ENCODE peak calls at places on chromosome 1, in five cellular contexts. B is HFF-Myc, Z is fibroblast of pulmonary artery, P is suprapubic skin, U is cardiac fibroblast. N is an unnamed sample.

GRCh38 chr1:204104331-204105222 is 31.7 kb downstream of the SOX13 start:
- DNase-seq in B (no peak), Z (no peak), P (no peak), U (no peak), N (no peak)

GRCh38 chr1:30520461-30520860 is 202.9 kb downstream of the MATN1 start:
- DNase-seq in B (no peak), Z (no peak), P (peak; percentile 5), U (no peak), N (no peak)

GRCh38 chr1:147273409-147274307 is 31.2 kb downstream of the CHD1L start:
- DNase-seq in B (peak; percentile 64), Z (peak; percentile 88), P (no peak), U (peak; percentile 93), N (peak; percentile 57)

GRCh38 chr1:22754106-22754768 is 43.6 kb downstream of the EPHB2 start:
- DNase-seq in B (no peak), Z (peak; percentile 21), P (no peak), U (peak; percentile 36), N (peak; percentile 71)

GRCh38 chr1:112533029-112533428 is 24.3 kb downstream of the WNT2B start:
- DNase-seq in B (no peak), Z (peak; percentile 39), P (no peak), U (peak; percentile 87), N (no peak)

GRCh38 chr1:224435318-224435763 is 744 bp upstream of the WDR26 start:
- DNase-seq in B (no peak), Z (peak; percentile 64), P (no peak), U (peak; percentile 85), N (peak; percentile 26)

GRCh38 chr1:204143276-204144041 is 8.4 kb downstream of the ETNK2 start:
- DNase-seq in B (no peak), Z (no peak), P (no peak), U (no peak), N (no peak)

GRCh38 chr1:17765444-17766411 is 10.6 kb downstream of the ACTL8 start:
- DNase-seq in B (peak; percentile 85), Z (peak; percentile 87), P (no peak), U (peak; percentile 99), N (no peak)

GRCh38 chr1:224922404-224923164 is 6.9 kb upstream of the DNAH14 start:
- DNase-seq in B (no peak), Z (peak; percentile 58), P (no peak), U (peak; percentile 54), N (peak; percentile 56)

GRCh38 chr1:158537609-158538008 is 16.6 kb downstream of the OR6Y1 start:
- DNase-seq in B (no peak), Z (no peak), P (no peak), U (no peak), N (no peak)

GRCh38 chr1:11068556-11069232 is 8.9 kb upstream of the SRM start:
- DNase-seq in B (no peak), Z (no peak), P (peak; percentile 26), U (no peak), N (no peak)

GRCh38 chr1:113912594-113913311 is 7.6 kb downstream of the DCLRE1B start:
- DNase-seq in B (no peak), Z (peak; percentile 87), P (no peak), U (peak; percentile 56), N (no peak)

GRCh38 chr1:2416403-2416802 is 4.0 kb upstream of the PEX10 start:
- DNase-seq in B (no peak), Z (no peak), P (no peak), U (no peak), N (no peak)

GRCh38 chr1:26094076-26094669 is 17.5 kb upstream of the PDIK1L start:
- DNase-seq in B (no peak), Z (peak; percentile 53), P (no peak), U (no peak), N (no peak)

GRCh38 chr1:225987491-225988316 is 11.4 kb downstream of the SDE2 start:
- DNase-seq in B (no peak), Z (peak; percentile 74), P (no peak), U (peak; percentile 73), N (no peak)

GRCh38 chr1:89198500-89199072 is at the start of gene GBP4:
- DNase-seq in B (no peak), Z (peak; percentile 64), P (no peak), U (peak; percentile 45), N (peak; percentile 48)

GRCh38 chr1:210600421-210601195 is 271.9 kb downstream of the HHAT start:
- DNase-seq in B (no peak), Z (no peak), P (no peak), U (no peak), N (no peak)

DNA sequence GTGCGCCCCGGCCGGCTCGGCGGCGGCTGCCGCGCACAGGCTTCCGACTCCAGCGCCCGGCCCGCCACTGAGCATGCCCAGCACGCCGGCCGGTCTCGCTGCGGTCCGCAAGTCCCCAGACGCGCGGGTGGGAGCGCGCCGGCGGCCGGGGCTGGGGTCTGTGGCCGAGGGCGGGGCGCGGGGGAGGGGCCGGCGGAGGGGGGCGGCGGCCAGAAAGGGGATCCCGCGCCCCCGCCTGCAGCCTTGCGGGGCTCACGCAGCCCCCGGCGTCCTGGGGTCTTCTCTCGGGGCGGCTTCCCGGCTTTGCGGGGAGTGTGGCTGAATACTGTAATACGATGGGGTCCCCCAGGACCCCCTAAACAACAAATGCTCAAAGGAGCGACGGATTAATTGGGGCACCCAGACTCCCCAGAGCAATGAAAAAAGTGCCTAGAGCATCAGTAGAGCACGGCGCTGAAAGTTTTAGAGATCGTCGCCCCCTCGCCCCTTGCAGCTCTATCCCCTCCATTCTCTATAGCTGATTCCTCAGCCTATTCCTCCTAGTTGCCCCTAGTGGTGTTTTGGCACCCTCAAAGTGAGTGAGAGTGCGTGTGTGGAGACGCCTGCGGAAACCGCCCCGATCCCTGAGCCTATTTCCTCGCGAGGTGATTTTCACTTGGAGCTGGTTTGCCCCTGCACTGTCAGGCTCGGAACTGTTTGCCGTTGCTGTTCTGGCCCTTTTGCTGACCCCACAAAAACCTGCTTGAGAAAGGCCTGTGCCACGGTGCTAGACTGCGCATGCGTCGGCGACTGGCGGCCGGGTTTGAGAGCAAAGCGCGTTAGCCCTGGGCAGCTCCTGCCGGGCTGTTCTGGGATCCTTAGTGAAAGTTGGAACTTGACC is at the start of gene VAV3:
- DNase-seq in B (peak; percentile 25), Z (peak; percentile 59), P (peak; percentile 83), U (peak; percentile 45), N (peak; percentile 58)
- TF ChIP-seq CTCF in B (no peak), Z (peak; percentile 4), P (no peak), U (peak; percentile 1), N (no peak)

DNA sequence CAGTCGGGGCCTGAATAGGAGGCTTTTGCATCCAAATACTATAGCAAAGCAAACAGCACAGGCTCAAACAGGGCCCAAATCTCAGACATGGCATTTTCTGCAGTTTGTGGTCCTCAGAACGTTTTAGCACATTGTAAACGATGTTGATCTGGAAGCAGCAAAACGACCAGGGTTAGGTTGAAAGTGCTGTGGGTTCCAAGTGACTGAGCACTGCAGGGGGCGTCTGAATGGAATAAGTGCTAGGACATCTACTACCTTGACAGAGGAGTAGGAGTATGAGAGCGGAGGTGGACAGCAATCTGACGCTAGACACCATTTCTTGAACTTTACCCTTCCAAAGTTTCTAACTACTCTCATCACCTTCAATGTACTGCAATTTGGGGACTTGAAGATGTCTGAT is 214.9 kb downstream of the BARHL2 start:
- DNase-seq in B (no peak), Z (no peak), P (no peak), U (no peak), N (no peak)
- TF ChIP-seq CTCF in B (no peak), Z (no peak), P (no peak), U (no peak), N (no peak)

DNA sequence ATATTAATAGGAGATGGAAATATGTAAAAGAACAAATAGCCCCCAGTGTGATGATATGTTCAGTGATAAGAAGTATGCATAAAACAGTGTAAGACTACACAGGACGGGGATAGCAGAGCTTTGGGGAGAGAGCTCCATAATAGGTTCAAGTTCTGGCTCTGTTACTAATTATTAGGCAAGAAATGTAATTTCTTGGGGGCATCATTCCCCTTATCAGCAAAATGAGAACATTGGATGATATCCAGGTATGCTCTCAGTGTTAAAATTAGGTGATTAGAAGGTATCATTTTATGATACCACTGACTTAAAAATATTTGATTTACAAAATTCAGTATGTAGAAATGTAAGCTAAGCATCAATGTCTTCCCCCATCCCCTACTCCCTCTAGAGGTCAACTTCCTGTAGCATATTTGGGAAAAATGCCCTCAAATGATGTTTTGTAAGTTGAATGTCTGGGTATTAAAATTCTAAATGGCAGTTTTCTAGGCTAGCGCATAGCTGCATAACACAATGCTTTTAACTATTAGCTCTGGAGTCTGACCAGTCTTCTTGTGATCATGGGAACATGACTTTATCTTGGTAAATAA is 585.7 kb upstream of the CAMK1G start:
- DNase-seq in B (peak; percentile 10), Z (peak; percentile 65), P (no peak), U (peak; percentile 17), N (no peak)
- TF ChIP-seq CTCF in B (peak; percentile 55), Z (peak; percentile 83), P (no peak), U (peak; percentile 27), N (no peak)

DNA sequence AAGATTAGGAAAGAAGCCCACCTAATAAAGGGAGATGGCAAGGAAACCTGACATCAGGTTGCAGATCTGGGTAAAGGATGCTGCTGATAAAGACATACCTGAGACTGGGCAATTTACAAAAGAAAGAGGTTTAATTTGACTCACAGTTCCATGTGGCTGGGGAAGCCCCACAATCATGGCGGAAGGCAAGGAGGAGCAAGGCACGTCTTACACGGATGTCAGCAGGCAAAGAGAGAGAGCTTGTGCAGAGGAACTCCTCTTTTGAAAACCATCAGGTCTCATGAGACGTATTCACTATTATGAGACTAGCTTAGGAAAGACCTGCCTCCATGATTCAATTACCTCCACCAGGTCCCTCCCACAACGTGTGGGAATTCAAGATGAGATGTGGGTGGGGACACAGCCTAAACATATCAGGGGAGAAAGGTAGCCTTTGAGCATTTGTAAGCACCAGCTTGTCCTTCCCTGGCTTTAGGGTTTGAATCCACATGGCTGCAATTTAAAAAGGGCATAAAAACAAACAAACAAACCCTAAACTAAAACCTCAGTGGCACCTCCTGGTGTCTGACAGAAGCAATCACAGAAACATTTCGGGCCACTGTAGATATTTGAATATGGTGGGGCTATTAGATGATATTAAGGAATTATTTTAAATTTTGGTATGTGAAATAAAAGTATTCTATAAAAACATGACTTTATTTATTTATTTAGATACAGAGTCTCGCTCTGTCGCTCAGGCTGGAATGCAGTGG is 33.1 kb downstream of the SLC2A7 start:
- DNase-seq in B (no peak), Z (no peak), P (no peak), U (peak; percentile 23), N (no peak)
- TF ChIP-seq CTCF in B (peak; percentile 6), Z (peak; percentile 34), P (no peak), U (peak; percentile 34), N (no peak)

DNA sequence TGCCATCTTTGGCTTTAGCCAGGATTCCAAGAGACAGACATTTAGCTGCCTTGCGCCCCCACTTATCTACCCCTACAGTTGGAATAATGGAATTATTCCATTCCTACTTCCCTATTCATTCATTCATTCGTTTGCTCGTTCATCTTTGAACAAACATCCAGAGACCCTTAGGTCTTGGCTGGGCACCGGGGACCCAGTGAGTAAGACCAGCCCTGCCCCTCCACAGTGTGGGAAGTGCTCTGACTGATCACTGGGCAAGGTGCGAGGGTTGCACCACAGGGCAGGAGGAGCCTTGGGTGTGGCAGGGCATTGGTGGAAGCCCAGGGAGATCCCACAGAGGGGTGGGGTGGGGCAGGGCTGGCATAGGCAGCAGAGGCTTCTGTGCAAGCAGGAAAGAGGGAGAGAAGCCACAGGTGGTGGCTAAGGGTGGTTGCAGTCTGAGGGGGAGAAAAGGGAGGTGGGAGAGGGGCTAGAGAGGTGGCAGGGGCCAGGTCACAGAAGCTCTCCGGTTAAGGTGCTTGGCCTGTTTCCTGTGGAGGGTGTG is 35.0 kb upstream of the TMEM61 start:
- DNase-seq in B (no peak), Z (no peak), P (peak; percentile 72), U (no peak), N (no peak)
- TF ChIP-seq CTCF in B (no peak), Z (no peak), P (no peak), U (no peak), N (no peak)

GRCh38 chr1:193754732-193755427 is 568.5 kb upstream of the B3GALT2 start:
- DNase-seq in B (no peak), Z (peak; percentile 26), P (no peak), U (peak; percentile 14), N (no peak)
- TF ChIP-seq CTCF in B (peak; percentile 22), Z (peak; percentile 36), P (no peak), U (peak; percentile 15), N (no peak)

GRCh38 chr1:73205294-73205973 is 923.1 kb upstream of the NEGR1 start:
- DNase-seq in B (no peak), Z (no peak), P (no peak), U (no peak), N (no peak)
- TF ChIP-seq CTCF in B (no peak), Z (no peak), P (no peak), U (no peak), N (no peak)